ENCODE peak calls at places on chromosome 10, in nine cellular contexts. P is stimulated activated CD8-positive, alpha-beta memory T cell treated with anti-CD3 and anti-CD28 coated beads, Interleukin-12 subunit alpha, Interleukin-12 subunit beta, amount 100 ng/mL, for 4 hours; S is ACHN; K is retina; Z is activated CD4-positive, CD25-positive, alpha-beta regulatory T cell treated with anti-CD3 and anti-CD28 coated beads, Interleukin-2, amount 50 U/mL, for 16 hours; W is fibroblast of mammary gland; N is AG04450; D is spleen; B is AG08395. G is an unnamed sample.

GRCh38 chr10:128573936-128574335 is 447.7 kb upstream of the MKI67 start:
- DNase-seq in S (no peak), B (no peak), Z (no peak), K (peak; percentile 27), W (no peak), D (no peak), N (no peak), P (no peak), G (no peak)

GRCh38 chr10:97332586-97333350 is 1.8 kb downstream of the FRAT2 start:
- DNase-seq in B (peak; percentile 83), Z (no peak), K (peak; percentile 69), P (no peak), W (peak; percentile 90), D (no peak), N (peak; percentile 47), S (peak; percentile 88), G (peak; percentile 66)

GRCh38 chr10:51117794-51118193 is 43.5 kb downstream of the PRKG1 start:
- DNase-seq in D (no peak), K (no peak), B (no peak), N (peak; percentile 18), Z (no peak), S (no peak), W (peak; percentile 46), P (no peak), G (no peak)

GRCh38 chr10:80281292-80281691 is 8.2 kb downstream of the MAT1A start:
- DNase-seq in P (no peak), Z (no peak), D (no peak), B (no peak), N (no peak), W (no peak), K (no peak), S (no peak), G (peak; percentile 6)

GRCh38 chr10:1980459-1980858 is 243.1 kb upstream of the ADARB2 start:
- DNase-seq in D (no peak), N (no peak), B (no peak), K (no peak), Z (no peak), W (no peak), P (no peak), S (no peak), G (no peak)

GRCh38 chr10:132540456-132540855 is 2.9 kb downstream of the INPP5A start:
- DNase-seq in N (no peak), K (no peak), D (peak; percentile 75), W (peak; percentile 39), B (peak; percentile 48), P (no peak), Z (no peak), S (no peak), G (no peak)

GRCh38 chr10:75186310-75186709 is 24.3 kb upstream of the VDAC2 start:
- DNase-seq in W (no peak), D (no peak), B (no peak), K (no peak), S (no peak), N (no peak), Z (no peak), P (no peak), G (no peak)

GRCh38 chr10:42990016-42990720 is 86.7 kb upstream of the RET start:
- DNase-seq in D (peak; percentile 51), S (no peak), N (no peak), Z (no peak), W (no peak), K (no peak), P (no peak), B (no peak), G (peak; percentile 9)

GRCh38 chr10:117373848-117374505 is 1.3 kb downstream of the PDZD8 start:
- DNase-seq in B (peak; percentile 56), W (peak; percentile 67), K (peak; percentile 77), P (peak; percentile 6), D (peak; percentile 88), N (no peak), S (peak; percentile 44), Z (no peak), G (peak; percentile 55)

GRCh38 chr10:22823109-22823508 is 104.7 kb upstream of the ARMC3 start:
- DNase-seq in K (no peak), N (no peak), Z (no peak), P (no peak), W (peak; percentile 93), S (peak; percentile 32), D (no peak), B (peak; percentile 71), G (no peak)

GRCh38 chr10:7121154-7121797 is 289.6 kb downstream of the SFMBT2 start:
- DNase-seq in W (peak; percentile 40), B (peak; percentile 40), Z (peak; percentile 31), N (no peak), K (peak; percentile 61), S (peak; percentile 29), D (peak; percentile 87), P (peak; percentile 51), G (peak; percentile 42)

GRCh38 chr10:6213257-6213905 is 10.6 kb downstream of the PFKFB3 start:
- DNase-seq in D (no peak), P (no peak), W (no peak), B (no peak), S (no peak), Z (no peak), K (no peak), N (no peak), G (no peak)

GRCh38 chr10:131061221-131061620 is 250.3 kb downstream of the TCERG1L start:
- DNase-seq in W (no peak), P (no peak), D (peak; percentile 41), B (no peak), K (no peak), S (no peak), N (no peak), Z (no peak), G (no peak)

GRCh38 chr10:72069751-72070501 is 18.4 kb downstream of the SPOCK2 start:
- DNase-seq in N (no peak), B (no peak), K (peak; percentile 77), D (peak; percentile 61), Z (no peak), P (no peak), W (no peak), S (peak; percentile 24), G (no peak)

GRCh38 chr10:49285232-49285631 is 13.7 kb upstream of the C10orf71 start:
- DNase-seq in P (no peak), B (no peak), W (peak; percentile 36), N (no peak), Z (no peak), S (no peak), D (no peak), K (no peak), G (no peak)

GRCh38 chr10:74923556-74923955 is 97.2 kb downstream of the KAT6B start:
- DNase-seq in K (no peak), S (peak; percentile 31), N (no peak), Z (no peak), B (no peak), D (no peak), P (no peak), W (no peak), G (no peak)

GRCh38 chr10:102291221-102291905 is 46.0 kb downstream of the GBF1 start:
- DNase-seq in D (no peak), Z (no peak), B (no peak), K (no peak), S (no peak), N (no peak), P (no peak), W (no peak), G (no peak)

GRCh38 chr10:120423350-120424197 is 33.5 kb upstream of the PLPP4 start:
- DNase-seq in Z (no peak), D (no peak), K (peak; percentile 62), N (no peak), S (peak; percentile 69), P (no peak), W (peak; percentile 48), B (peak; percentile 67), G (peak; percentile 35)

GRCh38 chr10:17066000-17066399 is 63.6 kb downstream of the CUBN start:
- DNase-seq in W (no peak), S (no peak), N (no peak), K (no peak), D (no peak), B (no peak), Z (no peak), P (no peak), G (no peak)

GRCh38 chr10:2108496-2108895 is 371.2 kb upstream of the ADARB2 start:
- DNase-seq in P (no peak), D (no peak), Z (no peak), S (no peak), N (no peak), W (no peak), K (no peak), B (no peak), G (no peak)

GRCh38 chr10:121956111-121957061 is 18.6 kb downstream of the NSMCE4A start:
- DNase-seq in W (peak; percentile 75), P (no peak), K (no peak), B (peak; percentile 40), Z (no peak), D (no peak), S (no peak), N (no peak), G (no peak)

GRCh38 chr10:11536256-11536655 is 75.2 kb downstream of the USP6NL start:
- DNase-seq in D (no peak), S (no peak), N (no peak), W (no peak), B (no peak), P (no peak), Z (no peak), K (no peak), G (no peak)

GRCh38 chr10:71063431-71063830 is 148.9 kb upstream of the UNC5B start:
- DNase-seq in N (no peak), Z (no peak), P (no peak), W (no peak), K (no peak), D (peak; percentile 61), B (no peak), S (no peak), G (no peak)

GRCh38 chr10:27360581-27361172 is 120.1 kb upstream of the ACBD5 start:
- DNase-seq in P (peak; percentile 59), Z (peak; percentile 70), B (peak; percentile 40), W (peak; percentile 72), D (peak; percentile 91), K (peak; percentile 81), N (peak; percentile 29), S (peak; percentile 68), G (peak; percentile 76)

GRCh38 chr10:95864906-95865813 is 42.6 kb upstream of the CC2D2B start:
- DNase-seq in N (peak; percentile 63), D (no peak), P (no peak), W (peak; percentile 85), K (peak; percentile 13), B (peak; percentile 84), S (peak; percentile 75), Z (no peak), G (peak; percentile 41)

GRCh38 chr10:119233821-119234220 is 26.4 kb downstream of the GRK5 start:
- DNase-seq in K (no peak), W (no peak), D (no peak), B (no peak), P (no peak), N (no peak), S (no peak), Z (no peak), G (no peak)

GRCh38 chr10:125164421-125164820 is 4.1 kb upstream of the CTBP2 start:
- DNase-seq in K (no peak), D (no peak), N (no peak), B (no peak), Z (no peak), S (no peak), W (no peak), P (no peak), G (peak; percentile 11)

G was measured in colonic mucosa.